ENCODE peak calls at places on chromosomes 11 and 22, in four cellular contexts. One of them, this sample, is unnamed.

GRCh38 chr22:31230871-31231621 is 18.9 kb downstream of the LIMK2 start:
- DNase-seq in HCT116: no peak
- DNase-seq in SK-N-SH: peak; percentile 37
- DNase-seq in HepG2: peak; percentile 83
- DNase-seq in this sample: peak; percentile 61

GRCh38 chr11:85889676-85890579 is 34.7 kb downstream of the CCDC83 start:
- DNase-seq in SK-N-SH: no peak
- DNase-seq in HepG2: peak; percentile 13
- DNase-seq in HCT116: peak; percentile 72
- DNase-seq in this sample: no peak

GRCh38 chr11:83056204-83056603 is 15.5 kb downstream of the RAB30 start:
- DNase-seq in HCT116: no peak
- DNase-seq in SK-N-SH: no peak
- DNase-seq in HepG2: no peak
- DNase-seq in this sample: no peak

GRCh38 chr11:59841514-59841913 is 3.8 kb downstream of the CBLIF start:
- DNase-seq in HepG2: no peak
- DNase-seq in SK-N-SH: no peak
- DNase-seq in HCT116: no peak
- DNase-seq in this sample: no peak

GRCh38 chr22:36765943-36766450 is 9.9 kb downstream of the IFT27 start:
- DNase-seq in HCT116: no peak
- DNase-seq in HepG2: no peak
- DNase-seq in SK-N-SH: no peak
- DNase-seq in this sample: no peak

GRCh38 chr11:119316729-119317591 is at the start of gene MCAM:
- DNase-seq in SK-N-SH: peak; percentile 87
- DNase-seq in HCT116: no peak
- DNase-seq in HepG2: peak; percentile 41
- DNase-seq in this sample: peak; percentile 93

GRCh38 chr11:115887727-115888126 is 383.5 kb upstream of the CADM1 start:
- DNase-seq in HepG2: no peak
- DNase-seq in SK-N-SH: no peak
- DNase-seq in HCT116: no peak
- DNase-seq in this sample: no peak

GRCh38 chr11:61966673-61967176 is 709 bp downstream of the FTH1 start:
- DNase-seq in HCT116: no peak
- DNase-seq in SK-N-SH: peak; percentile 45
- DNase-seq in HepG2: no peak
- DNase-seq in this sample: peak; percentile 81

GRCh38 chr22:35540600-35541253 is at the start of gene RASD2:
- DNase-seq in HCT116: no peak
- DNase-seq in HepG2: no peak
- DNase-seq in SK-N-SH: no peak
- DNase-seq in this sample: no peak

GRCh38 chr11:119671048-119671447 is 58.0 kb downstream of the NECTIN1 start:
- DNase-seq in SK-N-SH: peak; percentile 87
- DNase-seq in HepG2: no peak
- DNase-seq in HCT116: no peak
- DNase-seq in this sample: no peak

GRCh38 chr22:23217171-23218052 is 37.1 kb downstream of the BCR start:
- DNase-seq in SK-N-SH: no peak
- DNase-seq in HCT116: no peak
- DNase-seq in HepG2: no peak
- DNase-seq in this sample: peak; percentile 61

GRCh38 chr11:74749127-74749964 is 697 bp downstream of the RNF169 start:
- DNase-seq in HepG2: peak; percentile 73
- DNase-seq in HCT116: peak; percentile 19
- DNase-seq in SK-N-SH: peak; percentile 86
- DNase-seq in this sample: peak; percentile 82

GRCh38 chr11:119590651-119591308 is 138.2 kb downstream of the NECTIN1 start:
- DNase-seq in HepG2: no peak
- DNase-seq in SK-N-SH: no peak
- DNase-seq in HCT116: no peak
- DNase-seq in this sample: peak; percentile 25

GRCh38 chr11:4071828-4072421 is 22.7 kb upstream of the RRM1 start:
- DNase-seq in SK-N-SH: peak; percentile 21
- DNase-seq in HepG2: no peak
- DNase-seq in HCT116: no peak
- DNase-seq in this sample: no peak

GRCh38 chr11:86438685-86439084 is 64.0 kb downstream of the CCDC81 start:
- DNase-seq in HCT116: no peak
- DNase-seq in HepG2: no peak
- DNase-seq in SK-N-SH: no peak
- DNase-seq in this sample: no peak

DNA sequence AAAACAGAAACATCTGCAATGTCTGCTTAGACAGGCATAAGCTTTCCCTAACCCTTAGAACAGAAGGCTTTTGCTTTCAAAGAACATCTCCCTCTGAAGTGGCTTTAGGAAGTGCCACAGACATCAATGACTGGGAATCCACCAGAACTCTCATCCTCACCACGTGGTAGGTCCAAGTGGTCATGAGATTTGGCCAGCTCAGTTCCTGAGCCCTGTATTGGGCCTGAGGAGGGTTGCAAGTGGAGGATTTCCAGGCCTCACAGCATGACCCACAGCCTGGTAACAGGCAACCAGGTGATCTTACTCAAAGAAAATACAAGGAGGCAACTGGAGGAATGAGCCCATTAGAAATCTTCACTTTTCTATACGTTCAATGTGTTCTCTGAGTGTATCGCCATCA is 1.6 kb downstream of the CASP1 start:
- DNase-seq in SK-N-SH: no peak
- DNase-seq in HepG2: no peak
- DNase-seq in HCT116: no peak
- DNase-seq in this sample: no peak
- TF ChIP-seq ELF1 in SK-N-SH: no peak
- TF ChIP-seq ELF1 in HepG2: no peak
- TF ChIP-seq ELF1 in HCT116: no peak
- TF ChIP-seq ELF1 in this sample: no peak

DNA sequence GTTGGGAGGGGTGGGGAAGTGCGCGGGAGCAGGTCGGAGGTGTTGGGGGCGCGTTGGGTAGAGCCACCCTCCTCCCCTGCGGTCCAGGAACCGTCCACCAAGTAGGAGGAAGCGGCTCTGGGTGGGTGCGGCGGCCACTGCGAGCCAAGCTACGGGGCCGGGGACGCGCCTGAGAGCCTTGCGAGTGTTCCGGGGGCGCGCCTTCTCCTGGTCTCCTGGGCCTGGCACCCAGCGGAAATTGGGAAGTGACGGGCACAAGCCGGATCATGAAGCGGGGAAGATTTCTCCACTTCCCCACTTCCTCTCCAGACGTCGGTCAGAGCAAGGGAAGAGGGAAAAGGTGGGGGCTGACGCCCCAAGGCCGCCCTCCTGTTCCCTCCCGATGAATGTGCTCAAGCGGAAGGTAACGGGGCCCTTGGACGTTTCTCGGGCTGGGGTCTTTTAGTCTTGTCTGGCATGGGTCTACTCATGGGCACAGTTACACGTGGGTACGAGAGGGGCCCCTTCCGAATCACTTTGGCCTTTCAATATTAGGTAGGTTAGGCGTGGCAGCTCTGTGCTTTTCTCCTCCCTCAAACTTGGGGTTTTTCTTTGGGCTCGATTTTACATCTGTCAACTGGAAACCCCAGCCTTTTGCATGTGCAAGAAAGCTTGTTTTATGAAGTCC is 851 bp downstream of the RBM14 start:
- DNase-seq in SK-N-SH: no peak
- DNase-seq in HepG2: no peak
- DNase-seq in HCT116: no peak
- DNase-seq in this sample: no peak
- TF ChIP-seq ELF1 in SK-N-SH: no peak
- TF ChIP-seq ELF1 in HepG2: peak; percentile 19
- TF ChIP-seq ELF1 in HCT116: no peak
- TF ChIP-seq ELF1 in this sample: no peak

GRCh38 chr11:100576044-100577021 is 110.8 kb upstream of the ARHGAP42 start:
- DNase-seq in HCT116: peak; percentile 43
- DNase-seq in SK-N-SH: peak; percentile 16
- DNase-seq in HepG2: peak; percentile 41
- DNase-seq in this sample: peak; percentile 53
- TF ChIP-seq ELF1 in HCT116: no peak
- TF ChIP-seq ELF1 in SK-N-SH: no peak
- TF ChIP-seq ELF1 in HepG2: no peak
- TF ChIP-seq ELF1 in this sample: no peak

GRCh38 chr11:32830413-32830738 is 649 bp downstream of the PRRG4 start:
- DNase-seq in SK-N-SH: no peak
- DNase-seq in HCT116: no peak
- DNase-seq in HepG2: peak; percentile 62
- DNase-seq in this sample: no peak

GRCh38 chr11:32831241-32831640 is 1.5 kb downstream of the PRRG4 start:
- DNase-seq in SK-N-SH: no peak
- DNase-seq in HCT116: no peak
- DNase-seq in HepG2: no peak
- DNase-seq in this sample: no peak

GRCh38 chr11:32829157-32829679 is 509 bp upstream of the PRRG4 start:
- DNase-seq in HCT116: no peak
- DNase-seq in SK-N-SH: no peak
- DNase-seq in HepG2: no peak
- DNase-seq in this sample: no peak

GRCh38 chr11:32830796-32831195 is 1.1 kb downstream of the PRRG4 start:
- DNase-seq in HepG2: no peak
- DNase-seq in HCT116: no peak
- DNase-seq in SK-N-SH: no peak
- DNase-seq in this sample: no peak

GRCh38 chr11:32829680-32830412 is at the start of gene PRRG4:
- DNase-seq in HepG2: no peak
- DNase-seq in HCT116: no peak
- DNase-seq in SK-N-SH: peak; percentile 49
- DNase-seq in this sample: no peak
- TF ChIP-seq ELF1 in HepG2: no peak
- TF ChIP-seq ELF1 in HCT116: no peak
- TF ChIP-seq ELF1 in SK-N-SH: no peak
- TF ChIP-seq ELF1 in this sample: no peak

GRCh38 chr11:69576069-69576782 is 64.7 kb upstream of the CCND1 start:
- DNase-seq in SK-N-SH: no peak
- DNase-seq in HCT116: no peak
- DNase-seq in HepG2: no peak
- DNase-seq in this sample: no peak

GRCh38 chr11:69575296-69576068 is 65.5 kb upstream of the CCND1 start:
- DNase-seq in HepG2: no peak
- DNase-seq in HCT116: no peak
- DNase-seq in SK-N-SH: no peak
- DNase-seq in this sample: no peak

GRCh38 chr11:69573751-69574382 is 67.1 kb upstream of the CCND1 start:
- DNase-seq in HepG2: no peak
- DNase-seq in SK-N-SH: no peak
- DNase-seq in HCT116: no peak
- DNase-seq in this sample: no peak

GRCh38 chr11:69572861-69573260 is 68.1 kb upstream of the CCND1 start:
- DNase-seq in HCT116: no peak
- DNase-seq in HepG2: no peak
- DNase-seq in SK-N-SH: no peak
- DNase-seq in this sample: no peak

DNA sequence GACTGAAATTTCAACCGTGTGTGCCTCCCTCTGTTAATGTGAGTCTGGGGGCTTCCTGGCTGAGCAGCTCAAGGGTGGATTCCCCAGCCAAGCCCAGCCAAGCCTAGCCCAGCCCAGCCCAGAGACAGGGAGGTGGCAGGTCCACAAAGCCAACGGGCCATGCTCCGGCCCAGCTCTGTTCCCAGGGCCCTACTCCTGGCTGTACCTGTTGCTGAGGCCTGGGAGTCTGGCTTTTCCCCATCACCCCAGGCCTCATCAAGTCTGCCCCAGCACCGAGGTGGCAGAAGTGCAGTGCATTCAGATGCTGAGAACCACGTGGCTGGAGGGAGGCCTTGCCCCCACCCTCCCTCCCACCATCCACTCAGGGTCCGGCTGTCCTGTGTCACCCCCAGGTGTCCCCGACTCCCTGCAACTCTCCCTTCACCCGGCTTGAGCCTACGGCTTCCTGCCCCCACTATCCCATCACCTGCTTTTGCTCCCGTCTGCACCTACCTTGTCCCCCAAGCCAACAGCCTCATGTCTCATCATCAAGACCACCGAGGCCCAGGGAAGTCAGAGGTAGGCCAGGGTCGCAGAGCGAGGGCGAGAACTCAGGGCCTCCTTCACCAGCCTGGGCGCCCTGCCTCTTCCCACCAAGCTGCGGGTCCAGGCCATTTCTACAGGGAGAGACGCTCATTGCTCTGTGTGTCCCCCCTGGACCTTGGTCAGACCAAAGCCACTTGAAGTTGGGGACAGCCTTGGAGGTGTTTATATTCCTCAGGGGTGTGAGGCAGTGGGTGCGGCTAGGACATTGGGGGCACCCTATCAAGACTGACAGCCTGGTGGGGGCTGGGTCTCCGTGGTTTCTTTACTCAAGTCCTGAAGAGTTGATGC is 66.3 kb upstream of the CCND1 start:
- DNase-seq in HepG2: no peak
- DNase-seq in SK-N-SH: no peak
- DNase-seq in HCT116: no peak
- DNase-seq in this sample: no peak
- TF ChIP-seq ELF1 in HepG2: no peak
- TF ChIP-seq ELF1 in SK-N-SH: no peak
- TF ChIP-seq ELF1 in HCT116: no peak
- TF ChIP-seq ELF1 in this sample: no peak

DNA sequence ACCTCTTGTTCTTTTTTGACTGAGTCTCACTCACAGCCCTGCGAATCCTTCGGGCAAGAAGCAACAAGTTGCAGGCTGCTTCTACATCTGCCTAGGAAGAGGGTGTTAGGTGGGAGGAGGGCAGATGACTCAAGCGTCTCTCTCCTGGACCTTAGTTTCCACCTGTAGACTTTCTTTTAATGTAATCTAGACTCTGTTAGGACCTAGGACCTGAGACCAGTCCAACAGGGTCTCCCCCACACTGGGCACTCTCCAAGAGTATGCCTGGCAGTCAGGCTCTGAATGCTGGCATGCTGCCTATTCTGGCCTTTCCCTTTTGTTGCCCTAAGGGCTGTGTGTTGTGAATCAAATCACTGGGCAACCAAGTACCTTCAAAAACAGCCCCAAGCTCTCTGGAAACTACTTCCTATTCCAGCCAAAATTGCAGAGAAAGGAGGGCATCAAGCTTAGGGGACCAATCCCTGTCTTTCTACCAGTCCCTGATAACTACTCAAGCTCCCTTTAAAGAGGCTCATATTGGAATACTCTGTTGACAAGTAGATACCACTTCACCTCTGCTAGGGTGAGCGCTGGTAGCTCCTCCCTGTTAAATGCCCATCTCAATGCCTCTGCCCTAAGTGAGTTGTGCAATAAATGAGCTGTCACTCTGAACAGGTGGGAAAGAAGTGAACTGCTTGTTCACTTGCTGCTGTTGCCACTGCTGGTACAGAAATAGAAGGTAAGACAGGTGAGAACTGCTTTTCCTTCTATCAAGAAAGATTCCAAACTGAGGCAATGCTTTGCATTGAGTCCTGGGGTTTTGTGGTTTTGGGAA is at the start of gene BBOX1:
- DNase-seq in SK-N-SH: peak; percentile 9
- DNase-seq in HepG2: no peak
- DNase-seq in HCT116: no peak
- DNase-seq in this sample: no peak
- TF ChIP-seq ELF1 in SK-N-SH: no peak
- TF ChIP-seq ELF1 in HepG2: no peak
- TF ChIP-seq ELF1 in HCT116: no peak
- TF ChIP-seq ELF1 in this sample: no peak

GRCh38 chr11:36451681-36452080 is 58.4 kb downstream of the TRAF6 start:
- DNase-seq in HepG2: no peak
- DNase-seq in SK-N-SH: no peak
- DNase-seq in HCT116: no peak
- DNase-seq in this sample: no peak
- TF ChIP-seq ELF1 in HepG2: no peak
- TF ChIP-seq ELF1 in SK-N-SH: no peak
- TF ChIP-seq ELF1 in HCT116: no peak
- TF ChIP-seq ELF1 in this sample: no peak

GRCh38 chr11:69636512-69636866 is 4.5 kb upstream of the CCND1 start:
- DNase-seq in HepG2: no peak
- DNase-seq in HCT116: peak; percentile 80
- DNase-seq in SK-N-SH: no peak
- DNase-seq in this sample: no peak
- TF ChIP-seq ELF1 in HepG2: no peak
- TF ChIP-seq ELF1 in HCT116: no peak
- TF ChIP-seq ELF1 in SK-N-SH: no peak
- TF ChIP-seq ELF1 in this sample: no peak

This sample was measured in K562.